ENCODE peak calls at places on chromosomes 7 and 10, in seven cellular contexts. J, B, Q, A, R, C and K are unnamed samples.

GRCh38 chr7:156842740-156843140 is 50.2 kb downstream of the LMBR1 start:
- DNase-seq in J (no peak), B (peak; percentile 64), Q (no peak), A (no peak), R (no peak), C (no peak), K (no peak)

GRCh38 chr10:66394287-66395063 is 531.4 kb upstream of the LRRTM3 start:
- DNase-seq in J (no peak), B (no peak), Q (no peak), A (no peak), R (no peak), C (no peak), K (no peak)

GRCh38 chr10:78396754-78397153 is 363.1 kb downstream of the RPS24 start:
- DNase-seq in J (no peak), B (no peak), Q (no peak), A (no peak), R (no peak), C (no peak), K (no peak)

GRCh38 chr10:32139223-32140073 is 83.2 kb upstream of the KIF5B start:
- DNase-seq in J (peak; percentile 94), B (peak; percentile 91), Q (peak; percentile 84), A (peak; percentile 82), R (peak; percentile 95), C (peak; percentile 88), K (no peak)

GRCh38 chr10:125997586-125997985 is 101.2 kb downstream of the FANK1 start:
- DNase-seq in J (no peak), B (no peak), Q (no peak), A (no peak), R (no peak), C (no peak), K (no peak)

GRCh38 chr10:59508956-59509355 is 146.6 kb upstream of the FAM13C start:
- DNase-seq in J (no peak), B (no peak), Q (no peak), A (no peak), R (no peak), C (no peak), K (no peak)

GRCh38 chr10:29613791-29614190 is 21.0 kb downstream of the SVIL start:
- DNase-seq in J (no peak), B (no peak), Q (no peak), A (no peak), R (no peak), C (no peak), K (no peak)

GRCh38 chr7:89623018-89623672 is 531.1 kb upstream of the STEAP1 start:
- DNase-seq in J (peak; percentile 25), B (peak; percentile 18), Q (no peak), A (no peak), R (peak; percentile 35), C (peak; percentile 10), K (peak; percentile 40)

GRCh38 chr7:108455524-108455832 is 758 bp downstream of the NRCAM start:
- DNase-seq in J (no peak), B (no peak), Q (peak; percentile 73), A (no peak), R (no peak), C (no peak), K (peak; percentile 30)

GRCh38 chr7:84524714-84525694 is 330.4 kb upstream of the SEMA3A start:
- DNase-seq in J (peak; percentile 74), B (no peak), Q (no peak), A (no peak), R (peak; percentile 93), C (no peak), K (no peak)

GRCh38 chr7:143054621-143055020 is 2.5 kb downstream of the OR6V1 start:
- DNase-seq in J (no peak), B (no peak), Q (no peak), A (no peak), R (no peak), C (no peak), K (no peak)

GRCh38 chr10:4527281-4527960 is 298.6 kb upstream of the AKR1E2 start:
- DNase-seq in J (no peak), B (no peak), Q (no peak), A (no peak), R (peak; percentile 63), C (peak; percentile 37), K (no peak)

GRCh38 chr7:30566596-30566995 is 28.1 kb upstream of the GARS1 start:
- DNase-seq in J (no peak), B (no peak), Q (no peak), A (no peak), R (no peak), C (peak; percentile 35), K (no peak)

GRCh38 chr7:94088560-94088959 is 84.4 kb upstream of the BET1 start:
- DNase-seq in J (peak; percentile 26), B (no peak), Q (no peak), A (no peak), R (no peak), C (no peak), K (no peak)

GRCh38 chr7:20238754-20239324 is 21.7 kb upstream of the MACC1 start:
- DNase-seq in J (no peak), B (peak; percentile 90), Q (no peak), A (no peak), R (peak; percentile 51), C (peak; percentile 55), K (no peak)

GRCh38 chr7:2509298-2509906 is 10.2 kb upstream of the LFNG start:
- DNase-seq in J (no peak), B (no peak), Q (peak; percentile 84), A (no peak), R (no peak), C (no peak), K (no peak)

GRCh38 chr7:19118896-19119301 is 1.5 kb upstream of the TWIST1 start:
- DNase-seq in J (no peak), B (no peak), Q (no peak), A (no peak), R (no peak), C (no peak), K (peak; percentile 34)

GRCh38 chr7:148182264-148182663 is 408.3 kb upstream of the C7orf33 start:
- DNase-seq in J (no peak), B (peak; percentile 8), Q (no peak), A (peak; percentile 13), R (no peak), C (no peak), K (no peak)

GRCh38 chr10:125060038-125060437 is 100.3 kb downstream of the CTBP2 start:
- DNase-seq in J (peak; percentile 67), B (no peak), Q (no peak), A (no peak), R (no peak), C (no peak), K (no peak)

GRCh38 chr7:26199301-26200112 is 1.0 kb downstream of the HNRNPA2B1 start:
- DNase-seq in J (peak; percentile 69), B (peak; percentile 83), Q (peak; percentile 92), A (peak; percentile 63), R (peak; percentile 44), C (no peak), K (peak; percentile 62)

GRCh38 chr10:51892965-51893658 is 193.7 kb upstream of the CSTF2T start:
- DNase-seq in J (peak; percentile 18), B (no peak), Q (no peak), A (no peak), R (peak; percentile 37), C (no peak), K (peak; percentile 14)

GRCh38 chr7:129295015-129295423 is 70.2 kb downstream of the AHCYL2 start:
- DNase-seq in J (peak; percentile 50), B (no peak), Q (no peak), A (no peak), R (peak; percentile 66), C (no peak), K (peak; percentile 14)

GRCh38 chr7:116167177-116167576 is 43.2 kb upstream of the TES start:
- DNase-seq in J (no peak), B (peak; percentile 41), Q (no peak), A (no peak), R (no peak), C (no peak), K (no peak)
- TF ChIP-seq CTCF in J (peak; percentile 8), B (peak; percentile 53), Q (no peak), A (no peak), R (no peak), C (peak; percentile 13), K (peak; percentile 41)

GRCh38 chr7:137996386-137996851 is 5.5 kb downstream of the CREB3L2 start:
- DNase-seq in J (peak; percentile 93), B (peak; percentile 87), Q (no peak), A (peak; percentile 68), R (no peak), C (no peak), K (peak; percentile 44)

GRCh38 chr7:137992042-137992737 is 9.7 kb downstream of the CREB3L2 start:
- DNase-seq in J (peak; percentile 97), B (peak; percentile 94), Q (no peak), A (no peak), R (peak; percentile 75), C (no peak), K (no peak)

GRCh38 chr7:137993395-137993743 is 8.5 kb downstream of the CREB3L2 start:
- DNase-seq in J (no peak), B (no peak), Q (no peak), A (no peak), R (no peak), C (no peak), K (no peak)

GRCh38 chr7:137992738-137993394 is 9.0 kb downstream of the CREB3L2 start:
- DNase-seq in J (peak; percentile 95), B (peak; percentile 60), Q (no peak), A (peak; percentile 59), R (peak; percentile 87), C (no peak), K (no peak)

GRCh38 chr7:137994091-137994688 is 7.7 kb downstream of the CREB3L2 start:
- DNase-seq in J (no peak), B (peak; percentile 58), Q (no peak), A (no peak), R (no peak), C (no peak), K (no peak)
- H3K36me3 ChIP-seq in J (no peaks in the 10 kb centered on the region), B (peaks cover 16% of the 10 kb centered on the region), Q (no peaks in the 10 kb centered on the region), A (no peaks in the 10 kb centered on the region), R (no peaks in the 10 kb centered on the region), C (no peaks in the 10 kb centered on the region), K (no peaks in the 10 kb centered on the region)

GRCh38 chr7:16098585-16099179 is 322.7 kb downstream of the CRPPA start:
- DNase-seq in J (peak; percentile 85), B (peak; percentile 45), Q (no peak), A (no peak), R (peak; percentile 43), C (no peak), K (no peak)
- TF ChIP-seq CTCF in J (peak; percentile 70), B (peak; percentile 34), Q (no peak), A (peak; percentile 91), R (peak; percentile 47), C (peak; percentile 61), K (peak; percentile 43)

GRCh38 chr10:98208925-98209324 is 59.1 kb downstream of the LOXL4 start:
- DNase-seq in J (no peak), B (no peak), Q (no peak), A (no peak), R (no peak), C (no peak), K (no peak)

GRCh38 chr10:98201760-98202159 is 66.2 kb downstream of the LOXL4 start:
- DNase-seq in J (no peak), B (no peak), Q (no peak), A (no peak), R (no peak), C (no peak), K (no peak)

GRCh38 chr10:98209441-98209840 is 58.6 kb downstream of the LOXL4 start:
- DNase-seq in J (no peak), B (no peak), Q (no peak), A (no peak), R (no peak), C (no peak), K (no peak)

GRCh38 chr10:98202378-98202777 is 65.6 kb downstream of the LOXL4 start:
- DNase-seq in J (no peak), B (no peak), Q (no peak), A (no peak), R (no peak), C (no peak), K (no peak)

GRCh38 chr10:98205351-98205750 is 62.6 kb downstream of the LOXL4 start:
- DNase-seq in J (no peak), B (no peak), Q (no peak), A (no peak), R (no peak), C (no peak), K (no peak)
- H3K36me3 ChIP-seq in J (peaks cover 2% of the 10 kb centered on the region), B (peaks cover 21% of the 10 kb centered on the region), Q (peaks cover 20% of the 10 kb centered on the region), A (peaks cover 25% of the 10 kb centered on the region), R (no peaks in the 10 kb centered on the region), C (no peaks in the 10 kb centered on the region), K (peaks cover 14% of the 10 kb centered on the region)